ENCODE peak calls at places on chromosomes 13 and 19, in four cellular contexts. B is WTC11, T is H1, I is K562. N is an unnamed sample.

GRCh38 chr13:39263033-39263432 is 224.8 kb downstream of the NHLRC3 start:
- DNase-seq in B (peak; percentile 54), T (peak; percentile 67), I (peak; percentile 23), N (peak; percentile 52)

GRCh38 chr19:13808856-13809255 is 13.6 kb downstream of the ZSWIM4 start:
- DNase-seq in B (no peak), T (no peak), I (no peak), N (no peak)

GRCh38 chr19:29675650-29676186 is 10.5 kb downstream of the PLEKHF1 start:
- DNase-seq in B (no peak), T (no peak), I (no peak), N (no peak)

GRCh38 chr19:10292206-10292788 is 2.5 kb downstream of the ICAM5 start:
- DNase-seq in T (peak; percentile 100), B (peak; percentile 99), I (peak; percentile 84), N (peak; percentile 92)

GRCh38 chr19:13068064-13068807 is 34.4 kb downstream of the LYL1 start:
- DNase-seq in T (no peak), B (no peak), I (peak; percentile 21), N (no peak)

GRCh38 chr13:52650731-52651130 is 1.9 kb upstream of the SUGT1 start:
- DNase-seq in B (no peak), I (peak; percentile 33), T (no peak), N (no peak)

GRCh38 chr13:28093871-28094270 is 6.5 kb downstream of the FLT3 start:
- DNase-seq in I (no peak), T (no peak), B (no peak), N (no peak)

GRCh38 chr13:98372886-98373285 is 195.8 kb upstream of the RNF113B start:
- DNase-seq in B (no peak), I (no peak), T (no peak), N (no peak)

GRCh38 chr13:31037874-31038475 is 105.5 kb downstream of the TEX26 start:
- DNase-seq in B (no peak), T (no peak), I (no peak), N (no peak)

GRCh38 chr19:51398096-51398704 is 7.8 kb upstream of the C19orf84 start:
- DNase-seq in B (no peak), I (peak; percentile 34), T (no peak), N (peak; percentile 55)

GRCh38 chr13:73894995-73895571 is 239.1 kb downstream of the KLF12 start:
- DNase-seq in I (no peak), T (no peak), B (no peak), N (no peak)

GRCh38 chr13:32426191-32426980 is 1.5 kb downstream of the N4BP2L1 start:
- DNase-seq in I (no peak), T (no peak), B (no peak), N (no peak)

GRCh38 chr19:50896591-50897190 is 14.5 kb downstream of the KLK4 start:
- DNase-seq in B (no peak), T (no peak), I (peak; percentile 50), N (no peak)

GRCh38 chr13:79541426-79542049 is 60.6 kb downstream of the NDFIP2 start:
- DNase-seq in T (no peak), I (peak; percentile 19), B (no peak), N (peak; percentile 21)

GRCh38 chr19:8396563-8397203 is 6.5 kb downstream of the RAB11B start:
- DNase-seq in T (peak; percentile 90), B (peak; percentile 85), I (peak; percentile 84), N (peak; percentile 86)

GRCh38 chr19:13208131-13208963 is 58.1 kb downstream of the IER2 start:
- DNase-seq in I (no peak), T (no peak), B (no peak), N (no peak)

GRCh38 chr19:10830370-10830769 is 5.6 kb downstream of the TMED1 start:
- DNase-seq in I (no peak), B (no peak), T (no peak), N (no peak)

GRCh38 chr13:20616059-20616797 is 49.3 kb downstream of the IFT88 start:
- DNase-seq in T (no peak), B (no peak), I (no peak), N (no peak)

DNA sequence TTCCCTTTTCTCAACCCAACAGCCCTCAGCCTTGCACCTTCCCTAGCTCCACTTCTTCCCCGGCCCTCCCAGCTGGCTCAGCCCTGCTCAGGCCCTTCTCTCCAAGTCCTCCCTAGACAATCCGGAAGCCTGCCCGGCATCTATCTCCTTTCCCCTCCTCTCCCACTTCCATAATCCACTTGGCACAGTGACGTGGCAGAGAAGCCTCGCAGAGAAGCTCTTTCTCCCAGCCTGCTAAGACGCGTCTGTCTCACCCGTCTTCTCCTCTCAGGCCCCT is 1.1 kb downstream of the UBXN6 start:
- DNase-seq in I (peak; percentile 50), B (no peak), T (no peak), N (peak; percentile 55)
- TF ChIP-seq TEAD4 in I (no peak), B (no peak), T (no peak), N (no peak)

DNA sequence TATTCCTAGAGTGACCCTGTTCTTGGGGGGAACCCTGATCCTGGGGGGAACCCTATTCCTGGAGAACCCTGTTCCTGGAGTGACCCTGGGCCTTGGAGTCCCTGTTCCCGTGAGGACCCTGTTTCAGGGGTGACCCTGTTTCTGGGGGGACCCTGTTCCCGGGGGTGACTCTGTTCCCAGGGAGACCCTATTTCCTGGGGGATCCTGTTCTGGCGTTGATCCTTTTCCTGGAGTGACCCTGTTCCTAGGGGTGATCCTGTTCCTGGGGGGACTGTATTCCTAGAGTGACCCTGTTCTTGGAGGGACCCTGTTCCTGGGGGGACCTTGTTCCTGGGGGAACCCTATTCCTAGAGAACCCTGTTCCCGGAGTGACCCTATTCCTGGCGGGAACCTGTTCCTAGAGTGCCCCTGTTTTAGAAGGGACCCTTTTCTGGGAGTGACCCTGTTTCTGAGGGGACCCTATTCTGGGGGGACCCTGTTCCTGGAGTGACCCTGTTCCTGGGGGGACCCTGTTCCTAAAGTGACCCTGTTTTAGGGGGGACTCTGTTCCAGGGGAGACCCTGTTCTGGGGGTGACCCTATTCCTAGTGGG is 15.0 kb downstream of the GNA15 start:
- DNase-seq in I (no peak), T (no peak), B (no peak), N (no peak)
- TF ChIP-seq TEAD4 in I (no peak), T (no peak), B (no peak), N (no peak)

DNA sequence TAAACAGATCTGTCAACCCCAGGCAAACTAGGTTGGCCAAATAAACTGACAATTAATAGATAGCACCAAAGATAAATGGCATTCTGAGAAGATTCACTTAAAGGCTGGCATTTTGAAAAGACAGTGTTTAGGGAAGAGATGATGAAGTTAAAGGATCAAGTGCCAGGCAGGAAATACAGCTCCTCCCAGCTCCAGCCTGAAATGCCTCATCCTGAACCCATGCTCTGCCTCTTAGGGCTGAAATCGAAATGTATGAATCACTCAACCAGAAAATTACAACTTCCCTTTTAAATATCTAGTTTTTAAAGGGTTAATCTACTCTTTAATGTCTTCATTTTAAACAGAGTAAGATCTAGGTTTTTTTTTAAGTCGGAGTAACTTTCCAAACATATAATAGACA is 171.2 kb upstream of the UBL3 start:
- DNase-seq in T (no peak), I (no peak), B (no peak), N (no peak)
- TF ChIP-seq TEAD4 in T (no peak), I (no peak), B (no peak), N (no peak)

GRCh38 chr13:40789275-40790231 is at the start of gene SLC25A15:
- DNase-seq in I (peak; percentile 86), B (peak; percentile 69), T (peak; percentile 81), N (peak; percentile 97)
- TF ChIP-seq TEAD4 in I (no peak), B (no peak), T (no peak), N (no peak)

GRCh38 chr19:3346677-3347353 is 19.6 kb upstream of the NFIC start:
- DNase-seq in B (no peak), I (no peak), T (no peak), N (no peak)
- TF ChIP-seq TEAD4 in B (no peak), I (no peak), T (no peak), N (no peak)

DNA sequence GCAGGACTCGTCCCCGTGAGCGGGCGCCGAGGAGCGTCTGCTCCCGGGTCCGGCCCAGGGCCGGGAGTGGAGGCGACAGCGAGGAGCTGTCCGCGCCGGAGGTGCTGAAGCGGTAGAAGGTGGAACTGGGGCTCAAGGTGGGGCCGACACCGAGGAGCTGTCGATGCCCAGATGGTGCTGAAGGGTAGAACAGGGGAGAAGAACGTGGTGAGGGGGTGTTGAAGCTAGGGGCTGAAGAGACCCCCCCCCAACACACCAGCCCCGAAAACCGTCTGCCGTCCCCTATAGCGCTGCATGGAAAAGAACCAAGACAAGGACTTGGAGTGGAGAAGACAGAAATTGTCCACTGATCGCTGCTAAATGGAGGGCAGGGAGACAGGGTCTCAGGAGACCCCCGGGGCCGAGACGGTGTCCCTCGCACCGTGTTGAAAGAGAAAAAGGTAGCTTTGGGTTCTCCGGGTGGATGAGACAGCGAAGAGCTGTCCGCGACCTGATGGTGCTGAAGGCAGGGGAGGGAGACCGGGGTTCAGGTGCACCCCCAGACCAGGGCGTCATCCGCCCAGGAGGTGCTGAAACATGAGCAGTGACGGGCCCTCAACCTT is 7.1 kb upstream of the PDE4C start:
- DNase-seq in T (peak; percentile 95), B (peak; percentile 93), I (peak; percentile 92), N (peak; percentile 83)
- TF ChIP-seq TEAD4 in T (no peak), B (peak; percentile 92), I (peak; percentile 20), N (no peak)